ENCODE peak calls at places on chromosomes 3 and 15, in five cellular contexts. Z is astrocyte of the spinal cord, X is tibial nerve, M is heart right ventricle, D is A549. K is an unnamed sample.

GRCh38 chr15:68385671-68386586 is 46.0 kb downstream of the ITGA11 start:
- DNase-seq in M (no peak), D (no peak), X (no peak), Z (no peak), K (no peak)

GRCh38 chr15:63950911-63951481 is 95.3 kb downstream of the DAPK2 start:
- DNase-seq in M (no peak), X (no peak), D (no peak), Z (peak; percentile 80), K (peak; percentile 70)

GRCh38 chr3:54443572-54444161 is 321.3 kb downstream of the CACNA2D3 start:
- DNase-seq in M (no peak), D (peak; percentile 9), X (no peak), Z (no peak), K (no peak)

GRCh38 chr15:31489281-31489680 is 162.6 kb downstream of the KLF13 start:
- DNase-seq in Z (no peak), D (no peak), X (no peak), M (no peak), K (no peak)

GRCh38 chr3:27252646-27253045 is 116.5 kb downstream of the NEK10 start:
- DNase-seq in D (no peak), X (no peak), Z (peak; percentile 14), M (no peak), K (no peak)

GRCh38 chr3:182702216-182702615 is 91.1 kb upstream of the ATP11B start:
- DNase-seq in Z (no peak), D (no peak), M (no peak), X (no peak), K (no peak)

GRCh38 chr3:198021320-198021719 is 61.3 kb downstream of the LMLN start:
- DNase-seq in Z (no peak), M (no peak), X (no peak), D (no peak), K (no peak)

GRCh38 chr3:43768594-43768993 is 77.9 kb downstream of the ABHD5 start:
- DNase-seq in D (no peak), Z (no peak), X (peak; percentile 23), M (peak; percentile 28), K (no peak)

GRCh38 chr3:188754286-188754685 is 417.5 kb upstream of the TPRG1 start:
- DNase-seq in M (no peak), X (no peak), D (no peak), Z (no peak), K (no peak)

GRCh38 chr15:70160803-70161565 is 63.3 kb upstream of the TLE3 start:
- DNase-seq in D (no peak), M (peak; percentile 47), Z (no peak), X (no peak), K (no peak)

GRCh38 chr3:35966629-35967464 is 327.5 kb downstream of the ARPP21 start:
- DNase-seq in M (no peak), Z (no peak), X (no peak), D (no peak), K (no peak)

GRCh38 chr3:35970793-35971192 is 331.5 kb downstream of the ARPP21 start:
- DNase-seq in D (no peak), Z (no peak), X (no peak), M (no peak), K (no peak)

GRCh38 chr3:35968223-35968622 is 328.9 kb downstream of the ARPP21 start:
- DNase-seq in Z (no peak), D (no peak), X (no peak), M (no peak), K (no peak)

GRCh38 chr3:35965908-35966307 is 326.6 kb downstream of the ARPP21 start:
- DNase-seq in M (no peak), Z (peak; percentile 55), X (no peak), D (peak; percentile 49), K (no peak)
- TF ChIP-seq CTCF in M (peak; percentile 17), Z (peak; percentile 65), X (peak; percentile 67), D (peak; percentile 82), K (peak; percentile 61)

GRCh38 chr15:94847325-94847724 is 616.0 kb downstream of the MCTP2 start:
- DNase-seq in X (no peak), D (no peak), M (no peak), Z (no peak), K (no peak)

GRCh38 chr15:94845391-94845718 is 614.0 kb downstream of the MCTP2 start:
- DNase-seq in X (no peak), D (no peak), Z (no peak), M (no peak), K (no peak)

GRCh38 chr15:94843060-94843459 is 611.7 kb downstream of the MCTP2 start:
- DNase-seq in D (no peak), Z (no peak), X (no peak), M (no peak), K (no peak)

GRCh38 chr15:94844533-94845390 is 613.4 kb downstream of the MCTP2 start:
- DNase-seq in D (peak; percentile 21), X (peak; percentile 41), Z (peak; percentile 53), M (peak; percentile 81), K (no peak)

GRCh38 chr15:94844188-94844532 is 612.8 kb downstream of the MCTP2 start:
- DNase-seq in X (no peak), Z (no peak), M (no peak), D (no peak), K (no peak)
- H3K4me3 ChIP-seq in X (peak overlapping the region; percentile 59), Z (no peak overlapping the region), M (no peak overlapping the region), D (no peak overlapping the region), K (no peak overlapping the region)

GRCh38 chr3:194574639-194575483 is 58.4 kb downstream of the TMEM44 start:
- DNase-seq in D (no peak), X (no peak), M (no peak), Z (no peak), K (no peak)
- TF ChIP-seq CTCF in D (no peak), X (no peak), M (no peak), Z (peak; percentile 31), K (peak; percentile 23)

GRCh38 chr3:51715231-51716058 is 8.6 kb downstream of the GRM2 start:
- DNase-seq in M (no peak), X (no peak), D (no peak), Z (no peak), K (no peak)
- H3K4me3 ChIP-seq in M (no peak overlapping the region), X (no peak overlapping the region), D (no peak overlapping the region), Z (no peak overlapping the region), K (no peak overlapping the region)

GRCh38 chr15:54481819-54482218 is 503.6 kb downstream of the UNC13C start:
- DNase-seq in X (no peak), M (no peak), Z (no peak), D (no peak), K (no peak)
- TF ChIP-seq CTCF in X (no peak), M (no peak), Z (no peak), D (no peak), K (no peak)